ENCODE peak calls at places on chromosomes 4 and X, in seven cellular contexts. M is H9; A is lower lobe of right lung; F is tibial artery; C is CD8-positive, alpha-beta T cell; J is AG10803; H is K562. B is an unnamed sample.

GRCh38 chr4:154743683-154744340 is at the start of gene LRAT:
- DNase-seq in A (peak), J (no peak), M (peak), H (peak), C (no peak), F (no peak), B (peak)

GRCh38 chr4:7908668-7909067 is 31.0 kb downstream of the AFAP1 start:
- DNase-seq in C (no peak), F (no peak), H (no peak), A (no peak), M (no peak), J (no peak), B (no peak)

GRCh38 chr4:55592014-55592413 is at the start of gene PDCL2:
- DNase-seq in H (no peak), A (no peak), J (no peak), M (peak), F (no peak), C (no peak), B (no peak)

GRCh38 chr4:89558147-89558546 is 250.5 kb upstream of the GPRIN3 start:
- DNase-seq in H (no peak), M (peak), J (no peak), F (no peak), A (no peak), C (no peak), B (no peak)

GRCh38 chrX:7083021-7083420 is 64.5 kb upstream of the STS start:
- DNase-seq in J (no peak), H (no peak), C (no peak), M (no peak), A (no peak), F (no peak), B (no peak)

GRCh38 chrX:122866527-122866926 is 317.6 kb upstream of the GRIA3 start:
- DNase-seq in M (no peak), J (peak), H (no peak), A (no peak), F (no peak), C (no peak), B (no peak)

GRCh38 chr4:24209891-24210290 is 320.0 kb upstream of the PPARGC1A start:
- DNase-seq in H (no peak), F (no peak), J (peak), A (no peak), C (no peak), M (no peak), B (no peak)

GRCh38 chr4:7906171-7906581 is 33.5 kb downstream of the AFAP1 start:
- DNase-seq in A (no peak), J (no peak), M (no peak), F (no peak), H (no peak), C (no peak), B (no peak)

GRCh38 chrX:1500701-1501624 is 36.0 kb downstream of the P2RY8 start:
- DNase-seq in H (no peak), A (no peak), J (no peak), C (no peak), M (no peak), F (no peak), B (peak)

GRCh38 chrX:140354431-140355120 is 150.3 kb downstream of the SOX3 start:
- DNase-seq in A (no peak), C (no peak), J (no peak), H (no peak), F (no peak), M (no peak), B (no peak)

GRCh38 chr4:115234405-115235093 is 121.1 kb upstream of the NDST4 start:
- DNase-seq in M (peak), A (no peak), H (no peak), C (no peak), F (no peak), J (no peak), B (peak)

GRCh38 chr4:38139187-38139586 is 179.0 kb downstream of the PTTG2 start:
- DNase-seq in J (no peak), F (no peak), M (no peak), C (no peak), A (no peak), H (no peak), B (no peak)

GRCh38 chr4:73844352-73844751 is 7.9 kb downstream of the CXCL6 start:
- DNase-seq in J (peak), F (no peak), A (no peak), C (no peak), H (no peak), M (no peak), B (no peak)

DNA sequence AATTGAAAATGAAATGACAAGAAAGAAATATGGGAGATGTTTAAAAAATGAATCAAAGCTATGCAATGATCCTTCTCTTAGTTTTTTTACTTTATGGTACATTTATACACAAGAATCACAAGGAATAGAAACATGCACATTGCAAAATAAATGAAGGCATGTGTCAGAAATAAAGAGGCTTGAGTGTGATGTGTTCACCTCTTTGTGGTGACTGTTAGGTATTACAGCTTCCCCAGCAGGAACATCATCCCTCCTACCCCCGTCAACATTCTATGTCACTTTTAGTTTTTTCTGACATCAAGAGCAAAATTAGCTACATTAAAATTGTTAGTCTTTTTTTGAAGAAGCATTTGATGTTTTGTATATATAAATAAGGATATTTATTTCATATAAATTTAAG is 214.8 kb downstream of the SLC4A4 start:
- DNase-seq in J (peak), A (no peak), M (no peak), H (peak), F (no peak), C (no peak), B (no peak)
- TF ChIP-seq CTCF in J (peak), A (peak), M (peak), H (peak), F (peak), C (no peak), B (peak)

GRCh38 chr4:77960367-77960766 is 96.8 kb upstream of the FRAS1 start:
- DNase-seq in J (no peak), A (no peak), H (no peak), M (no peak), C (no peak), F (no peak), B (no peak)

GRCh38 chr4:77963005-77963404 is 94.1 kb upstream of the FRAS1 start:
- DNase-seq in H (no peak), F (no peak), C (no peak), M (no peak), J (no peak), A (no peak), B (no peak)

GRCh38 chr4:77956917-77957316 is 94.3 kb downstream of the MRPL1 start:
- DNase-seq in F (no peak), M (no peak), C (no peak), H (no peak), J (no peak), A (no peak), B (no peak)

GRCh38 chr4:77958897-77959296 is 96.3 kb downstream of the MRPL1 start:
- DNase-seq in A (no peak), C (no peak), M (no peak), F (no peak), H (no peak), J (no peak), B (no peak)

GRCh38 chr4:77959566-77960338 is 97.1 kb downstream of the MRPL1 start:
- DNase-seq in C (no peak), A (no peak), J (peak), M (no peak), H (peak), F (no peak), B (peak)
- TF ChIP-seq CTCF in C (peak), A (peak), J (peak), M (peak), H (peak), F (peak), B (peak)

DNA sequence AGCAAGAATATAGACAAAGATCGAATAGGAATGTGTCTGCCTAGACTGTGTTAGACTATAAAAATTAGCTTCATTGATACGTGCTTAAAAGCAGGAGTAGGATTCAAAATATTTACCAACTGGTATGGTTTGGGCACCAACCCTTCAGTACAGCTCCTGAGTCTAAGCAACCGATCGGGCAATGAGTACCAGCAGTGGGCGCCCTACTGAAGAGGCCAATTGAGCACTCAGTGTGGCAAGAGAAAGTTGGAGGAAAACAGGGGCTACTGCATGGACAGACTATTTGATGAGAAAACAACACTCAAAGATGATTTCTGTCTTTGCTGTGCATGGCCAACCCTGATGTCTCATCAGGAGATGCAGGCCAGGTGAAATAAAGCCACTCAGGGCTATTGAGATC is 176.0 kb upstream of the NWD2 start:
- DNase-seq in C (no peak), A (no peak), M (peak), F (no peak), J (no peak), H (no peak), B (no peak)
- TF ChIP-seq CTCF in C (no peak), A (no peak), M (peak), F (no peak), J (no peak), H (peak), B (peak)

GRCh38 chr4:122652379-122652778 is 31.5 kb upstream of the IL21 start:
- DNase-seq in H (peak), A (no peak), F (no peak), C (peak), J (peak), M (no peak), B (peak)
- TF ChIP-seq CTCF in H (peak), A (peak), F (peak), C (no peak), J (peak), M (peak), B (peak)

GRCh38 chrX:19177710-19178109 is 55.4 kb upstream of the ADGRG2 start:
- DNase-seq in J (no peak), F (no peak), M (no peak), C (no peak), H (no peak), A (no peak), B (no peak)

GRCh38 chrX:19176901-19177630 is 54.8 kb upstream of the ADGRG2 start:
- DNase-seq in H (no peak), A (no peak), J (no peak), M (no peak), F (no peak), C (no peak), B (no peak)

GRCh38 chrX:19178402-19178801 is 56.1 kb upstream of the ADGRG2 start:
- DNase-seq in J (no peak), C (no peak), M (no peak), H (no peak), F (no peak), A (no peak), B (no peak)

GRCh38 chrX:19182785-19183184 is 60.5 kb upstream of the ADGRG2 start:
- DNase-seq in H (no peak), M (no peak), A (no peak), J (no peak), C (no peak), F (no peak), B (no peak)

GRCh38 chrX:19179389-19179788 is 57.1 kb upstream of the ADGRG2 start:
- DNase-seq in A (no peak), C (no peak), J (no peak), M (no peak), F (no peak), H (no peak), B (no peak)
- TF ChIP-seq CTCF in A (no peak), C (no peak), J (no peak), M (no peak), F (no peak), H (no peak), B (no peak)

GRCh38 chr4:72500214-72500613 is 68.8 kb downstream of the ADAMTS3 start:
- DNase-seq in F (no peak), J (no peak), H (no peak), C (no peak), M (no peak), A (no peak), B (no peak)

GRCh38 chr4:72494156-72494555 is 74.9 kb downstream of the ADAMTS3 start:
- DNase-seq in J (no peak), F (no peak), H (no peak), M (no peak), A (no peak), C (no peak), B (no peak)

GRCh38 chr4:72496119-72496518 is 72.9 kb downstream of the ADAMTS3 start:
- DNase-seq in J (peak), F (no peak), C (no peak), A (no peak), H (no peak), M (no peak), B (no peak)
- TF ChIP-seq CTCF in J (peak), F (no peak), C (no peak), A (no peak), H (peak), M (no peak), B (no peak)

GRCh38 chr4:113330200-113330599 is 280.7 kb downstream of the ANK2 start:
- DNase-seq in F (no peak), M (no peak), C (no peak), J (no peak), H (no peak), A (no peak), B (no peak)

GRCh38 chr4:113325876-113326615 is 276.6 kb downstream of the ANK2 start:
- DNase-seq in H (no peak), C (no peak), A (no peak), J (no peak), F (no peak), M (no peak), B (no peak)

GRCh38 chr4:113327513-113327912 is 278.1 kb downstream of the ANK2 start:
- DNase-seq in H (no peak), C (no peak), M (no peak), J (peak), A (no peak), F (no peak), B (no peak)

GRCh38 chr4:113331811-113332210 is 282.4 kb downstream of the ANK2 start:
- DNase-seq in C (no peak), A (no peak), H (no peak), J (no peak), M (peak), F (no peak), B (no peak)

GRCh38 chr4:113328514-113328913 is 279.1 kb downstream of the ANK2 start:
- DNase-seq in C (no peak), M (peak), F (no peak), H (peak), A (no peak), J (no peak), B (no peak)
- TF ChIP-seq CTCF in C (peak), M (peak), F (peak), H (peak), A (peak), J (peak), B (no peak)

GRCh38 chr4:130336585-130337217 is 1240.7 kb downstream of the C4orf33 start:
- DNase-seq in C (no peak), F (no peak), J (peak), A (no peak), M (no peak), H (no peak), B (no peak)
- TF ChIP-seq CTCF in C (no peak), F (peak), J (peak), A (peak), M (peak), H (no peak), B (peak)

DNA sequence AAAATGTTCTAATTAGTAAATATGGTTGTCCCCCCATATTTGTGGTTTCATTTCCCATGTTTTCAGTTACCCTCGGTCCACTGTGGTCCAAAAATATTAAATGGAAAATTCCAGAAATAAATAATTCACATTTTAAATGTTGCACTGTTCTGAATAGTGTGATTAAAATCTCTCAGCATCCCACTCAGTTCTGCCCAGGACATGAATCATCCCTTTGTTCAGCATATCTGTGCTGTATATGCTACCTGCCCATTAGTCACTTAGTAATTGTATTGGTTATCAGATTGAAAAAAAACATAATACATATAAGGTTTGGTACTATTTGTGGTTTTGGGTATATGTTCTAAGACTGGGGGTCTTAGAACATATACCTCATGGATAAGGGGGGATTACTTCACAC is 55.1 kb upstream of the NXF3 start:
- DNase-seq in A (no peak), H (no peak), C (no peak), M (no peak), J (no peak), F (no peak), B (no peak)
- TF ChIP-seq CTCF in A (no peak), H (no peak), C (no peak), M (no peak), J (no peak), F (no peak), B (no peak)

B was measured in GM10248.